ENCODE peak calls at places on chromosomes 1 and 21, in seven cellular contexts. N is HCT116, X is K562, O is HepG2, M is H1, C is SK-N-SH, W is GM12878. K is an unnamed sample.
A peak's percentile ranks its signal among the peaks of the same experiment; 100 is the strongest.

GRCh38 chr1:206682111-206682510 is 2.6 kb upstream of the MAPKAPK2 start:
- DNase-seq in C (no peak), X (no peak), M (no peak), N (no peak), O (peak; percentile 47), W (no peak), K (no peak)

GRCh38 chr1:29245876-29246275 is 9.6 kb downstream of the PTPRU start:
- DNase-seq in W (no peak), N (no peak), O (peak; percentile 51), X (no peak), M (no peak), C (peak; percentile 68), K (peak; percentile 57)

GRCh38 chr1:202029727-202030126 is 19.3 kb downstream of the ELF3 start:
- DNase-seq in N (no peak), M (no peak), C (no peak), W (no peak), O (no peak), X (no peak), K (no peak)

GRCh38 chr21:36297938-36298572 is 21.9 kb upstream of the MORC3 start:
- DNase-seq in O (peak; percentile 5), C (no peak), M (no peak), N (no peak), W (peak; percentile 85), X (peak; percentile 44), K (no peak)

GRCh38 chr1:229156819-229157218 is 114.1 kb upstream of the RAB4A start:
- DNase-seq in C (peak; percentile 49), W (no peak), X (no peak), O (peak; percentile 58), N (peak; percentile 18), M (no peak), K (peak; percentile 75)

GRCh38 chr21:41171210-41171609 is 3.2 kb downstream of the BACE2 start:
- DNase-seq in C (no peak), X (no peak), O (no peak), W (no peak), M (no peak), N (no peak), K (no peak)

GRCh38 chr1:64845831-64846425 is 101.1 kb downstream of the RAVER2 start:
- DNase-seq in X (no peak), M (no peak), N (no peak), C (no peak), W (no peak), O (no peak), K (no peak)

GRCh38 chr1:205582471-205583291 is 49.1 kb downstream of the ELK4 start:
- DNase-seq in M (no peak), W (no peak), C (peak; percentile 78), N (no peak), X (no peak), O (no peak), K (no peak)

GRCh38 chr1:76919123-76919522 is 51.8 kb downstream of the ST6GALNAC5 start:
- DNase-seq in M (no peak), W (no peak), N (no peak), O (no peak), C (no peak), X (no peak), K (no peak)

GRCh38 chr21:37787456-37787855 is 128.8 kb downstream of the KCNJ6 start:
- DNase-seq in X (no peak), O (no peak), M (no peak), C (no peak), W (no peak), N (no peak), K (no peak)

GRCh38 chr1:28934676-28935075 is 20.3 kb downstream of the EPB41 start:
- DNase-seq in N (no peak), C (no peak), M (no peak), O (no peak), W (no peak), X (no peak), K (no peak)

GRCh38 chr1:228555074-228555989 is 68.2 kb downstream of the RNF187 start:
- DNase-seq in M (peak; percentile 49), N (no peak), C (peak; percentile 27), O (peak; percentile 44), W (no peak), X (peak; percentile 21), K (peak; percentile 52)

GRCh38 chr1:12469493-12469892 is 148.5 kb downstream of the DHRS3 start:
- DNase-seq in N (no peak), W (no peak), C (no peak), M (no peak), O (no peak), X (peak; percentile 49), K (no peak)

GRCh38 chr1:53135735-53136114 is 6.7 kb downstream of the SLC1A7 start:
- DNase-seq in N (no peak), X (peak; percentile 64), O (no peak), C (no peak), W (no peak), M (no peak), K (no peak)

GRCh38 chr1:235011064-235011598 is 117.5 kb downstream of the TOMM20 start:
- DNase-seq in M (no peak), C (no peak), W (peak; percentile 84), X (no peak), O (no peak), N (no peak), K (no peak)

GRCh38 chr1:246961939-246962373 is 30.2 kb upstream of the AHCTF1 start:
- DNase-seq in M (no peak), N (no peak), X (no peak), W (no peak), O (no peak), C (no peak), K (no peak)

GRCh38 chr21:42411891-42412635 is 8.4 kb downstream of the UBASH3A start:
- DNase-seq in W (no peak), N (no peak), X (no peak), M (no peak), C (no peak), O (no peak), K (no peak)

DNA sequence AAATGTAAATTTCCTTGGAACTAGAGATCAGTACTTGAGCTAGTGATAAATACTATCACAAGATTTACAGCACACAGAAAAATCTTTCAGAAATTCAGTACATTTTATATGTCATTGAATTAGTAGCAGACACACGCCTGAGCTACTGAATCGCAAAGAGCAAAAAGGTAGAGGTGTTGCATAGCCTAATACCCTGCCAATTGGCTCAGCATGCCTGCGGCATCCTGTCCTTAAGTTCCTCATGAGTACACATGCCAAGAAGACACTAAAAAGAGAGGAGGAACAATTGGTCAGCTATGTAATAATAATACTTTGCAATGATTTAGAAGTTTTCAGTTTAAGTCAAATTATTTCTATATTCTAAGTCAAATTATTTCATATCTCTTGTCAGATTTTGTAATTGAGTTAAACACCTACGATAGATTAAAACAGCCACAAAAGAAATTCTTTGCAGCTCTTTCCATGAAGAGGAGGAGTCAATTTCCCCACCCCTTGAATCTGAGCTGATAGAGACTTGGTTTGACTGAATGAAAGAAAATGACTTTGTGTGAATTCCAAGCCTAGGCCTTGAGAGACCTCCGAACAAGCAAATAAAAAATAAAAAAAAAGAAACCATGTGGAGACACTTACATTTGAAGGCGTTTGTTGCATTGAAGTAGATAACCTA is 36.2 kb upstream of the PKN2 start:
- DNase-seq in C (no peak), W (no peak), M (no peak), N (no peak), X (no peak), O (no peak), K (no peak)
- TF ChIP-seq JUND in C (no peak), W (no peak), M (no peak), N (no peak), X (no peak), O (no peak), K (no peak)

DNA sequence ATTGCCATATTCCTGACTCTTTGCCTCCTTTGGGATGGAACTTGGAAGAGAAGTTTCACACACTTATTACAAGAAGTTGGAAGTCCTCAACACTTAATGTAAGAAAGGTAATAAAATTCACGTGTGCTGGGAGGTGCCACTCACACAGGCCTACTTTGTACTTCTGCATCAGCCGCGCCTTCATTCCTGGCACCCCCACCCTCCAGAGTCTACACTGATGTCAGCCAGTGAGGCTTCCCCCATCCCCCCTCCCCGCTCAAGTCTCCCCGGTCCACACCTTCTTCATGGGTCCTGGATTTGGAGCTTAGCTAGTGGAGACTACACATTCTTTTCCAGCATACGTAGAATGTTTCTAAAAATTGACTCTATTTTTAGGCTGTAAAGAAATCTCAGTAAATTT is 24.8 kb upstream of the SLC45A1 start:
- DNase-seq in W (no peak), X (no peak), N (no peak), M (no peak), C (no peak), O (no peak), K (no peak)
- TF ChIP-seq JUND in W (no peak), X (no peak), N (no peak), M (no peak), C (no peak), O (no peak), K (no peak)

GRCh38 chr1:173052681-173053196 is 2.0 kb upstream of the TNFSF18 start:
- DNase-seq in X (no peak), C (no peak), O (no peak), W (no peak), M (no peak), N (peak; percentile 49), K (no peak)
- TF ChIP-seq JUND in X (no peak), C (peak; percentile 57), O (no peak), W (no peak), M (no peak), N (peak; percentile 64), K (no peak)

DNA sequence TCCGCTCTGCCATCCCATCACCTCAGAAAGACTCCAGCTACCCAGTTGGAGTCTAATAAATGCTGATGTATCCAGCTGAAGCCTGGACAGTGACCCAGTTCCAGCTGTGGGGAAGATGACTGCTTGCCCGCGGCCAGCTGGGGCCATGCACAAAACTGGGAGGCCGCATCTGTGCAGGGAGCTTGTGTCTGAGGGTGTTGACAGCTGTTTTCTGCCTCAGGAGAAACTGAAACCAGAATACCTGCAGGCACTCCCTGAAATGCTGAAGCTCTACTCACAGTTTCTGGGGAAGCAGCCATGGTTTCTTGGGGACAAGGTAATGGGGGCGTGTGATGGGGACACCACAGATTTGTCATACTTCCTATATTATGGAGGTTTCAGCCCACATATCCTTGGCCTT is 3.2 kb downstream of the GSTM2 start:
- DNase-seq in C (no peak), N (no peak), M (no peak), O (no peak), W (no peak), X (peak; percentile 4), K (no peak)
- TF ChIP-seq JUND in C (no peak), N (no peak), M (no peak), O (no peak), W (no peak), X (no peak), K (no peak)

GRCh38 chr1:15684468-15685283 is 556 bp downstream of the PLEKHM2 start:
- DNase-seq in X (peak; percentile 90), M (peak; percentile 59), N (no peak), C (peak; percentile 87), W (no peak), O (no peak), K (peak; percentile 27)
- TF ChIP-seq JUND in X (no peak), M (no peak), N (no peak), C (no peak), W (no peak), O (no peak), K (no peak)

K was measured in T47D.